ENCODE peak calls at places on chromosomes 7 and 10, in nine cellular contexts. One of them, this sample, is unnamed.
A peak's percentile ranks its signal among the peaks of the same experiment; 100 is the strongest.

GRCh38 chr10:58672855-58673254 is 160.2 kb downstream of the BICC1 start:
- DNase-seq in GM12892: no peak
- DNase-seq in heart left ventricle: no peak
- DNase-seq in NB4: no peak
- DNase-seq in thyroid gland: no peak
- DNase-seq in stomach: no peak
- DNase-seq in breast epithelium: no peak
- DNase-seq in HCT116: no peak
- DNase-seq in upper lobe of left lung: no peak
- DNase-seq in this sample: no peak

GRCh38 chr10:89793649-89794254 is 92.4 kb downstream of the KIF20B start:
- DNase-seq in upper lobe of left lung: no peak
- DNase-seq in GM12892: no peak
- DNase-seq in stomach: no peak
- DNase-seq in heart left ventricle: no peak
- DNase-seq in thyroid gland: peak; percentile 8
- DNase-seq in breast epithelium: no peak
- DNase-seq in NB4: peak; percentile 74
- DNase-seq in HCT116: peak; percentile 73
- DNase-seq in this sample: peak; percentile 75

GRCh38 chr7:99177165-99177564 is 30.8 kb downstream of the KPNA7 start:
- DNase-seq in heart left ventricle: no peak
- DNase-seq in HCT116: no peak
- DNase-seq in GM12892: no peak
- DNase-seq in thyroid gland: no peak
- DNase-seq in stomach: no peak
- DNase-seq in NB4: no peak
- DNase-seq in breast epithelium: no peak
- DNase-seq in upper lobe of left lung: no peak
- DNase-seq in this sample: no peak

GRCh38 chr10:62380002-62380401 is 5.8 kb downstream of the ZNF365 start:
- DNase-seq in stomach: no peak
- DNase-seq in heart left ventricle: no peak
- DNase-seq in breast epithelium: no peak
- DNase-seq in HCT116: peak; percentile 60
- DNase-seq in thyroid gland: no peak
- DNase-seq in NB4: no peak
- DNase-seq in GM12892: no peak
- DNase-seq in upper lobe of left lung: no peak
- DNase-seq in this sample: no peak

GRCh38 chr7:27179503-27180430 is 5.3 kb downstream of the HOXA11 start:
- DNase-seq in HCT116: no peak
- DNase-seq in stomach: peak; percentile 47
- DNase-seq in heart left ventricle: no peak
- DNase-seq in upper lobe of left lung: peak; percentile 93
- DNase-seq in GM12892: peak; percentile 66
- DNase-seq in thyroid gland: peak; percentile 34
- DNase-seq in breast epithelium: peak; percentile 56
- DNase-seq in NB4: peak; percentile 89
- DNase-seq in this sample: peak; percentile 58

GRCh38 chr7:108358553-108358952 is 97.7 kb downstream of the NRCAM start:
- DNase-seq in HCT116: no peak
- DNase-seq in NB4: no peak
- DNase-seq in upper lobe of left lung: no peak
- DNase-seq in GM12892: no peak
- DNase-seq in stomach: no peak
- DNase-seq in breast epithelium: no peak
- DNase-seq in thyroid gland: no peak
- DNase-seq in heart left ventricle: no peak
- DNase-seq in this sample: no peak

GRCh38 chr10:21172774-21173432 is 275.8 kb upstream of the NEBL start:
- DNase-seq in HCT116: no peak
- DNase-seq in heart left ventricle: peak; percentile 30
- DNase-seq in upper lobe of left lung: peak; percentile 86
- DNase-seq in GM12892: peak; percentile 13
- DNase-seq in breast epithelium: peak; percentile 54
- DNase-seq in NB4: no peak
- DNase-seq in stomach: peak; percentile 32
- DNase-seq in thyroid gland: peak; percentile 50
- DNase-seq in this sample: no peak

GRCh38 chr10:101453791-101454718 is 100.1 kb downstream of the BTRC start:
- DNase-seq in thyroid gland: no peak
- DNase-seq in heart left ventricle: no peak
- DNase-seq in upper lobe of left lung: no peak
- DNase-seq in stomach: no peak
- DNase-seq in GM12892: no peak
- DNase-seq in HCT116: no peak
- DNase-seq in NB4: peak; percentile 88
- DNase-seq in breast epithelium: no peak
- DNase-seq in this sample: peak; percentile 84

GRCh38 chr10:131899695-131900349 is 986 bp upstream of the PPP2R2D start:
- DNase-seq in stomach: no peak
- DNase-seq in NB4: peak; percentile 75
- DNase-seq in thyroid gland: no peak
- DNase-seq in HCT116: no peak
- DNase-seq in breast epithelium: no peak
- DNase-seq in heart left ventricle: no peak
- DNase-seq in GM12892: no peak
- DNase-seq in upper lobe of left lung: no peak
- DNase-seq in this sample: peak; percentile 51

GRCh38 chr7:47327306-47327697 is 254.6 kb downstream of the TNS3 start:
- DNase-seq in thyroid gland: peak; percentile 50
- DNase-seq in NB4: no peak
- DNase-seq in upper lobe of left lung: peak; percentile 29
- DNase-seq in heart left ventricle: no peak
- DNase-seq in HCT116: no peak
- DNase-seq in GM12892: no peak
- DNase-seq in breast epithelium: no peak
- DNase-seq in stomach: no peak
- DNase-seq in this sample: no peak

DNA sequence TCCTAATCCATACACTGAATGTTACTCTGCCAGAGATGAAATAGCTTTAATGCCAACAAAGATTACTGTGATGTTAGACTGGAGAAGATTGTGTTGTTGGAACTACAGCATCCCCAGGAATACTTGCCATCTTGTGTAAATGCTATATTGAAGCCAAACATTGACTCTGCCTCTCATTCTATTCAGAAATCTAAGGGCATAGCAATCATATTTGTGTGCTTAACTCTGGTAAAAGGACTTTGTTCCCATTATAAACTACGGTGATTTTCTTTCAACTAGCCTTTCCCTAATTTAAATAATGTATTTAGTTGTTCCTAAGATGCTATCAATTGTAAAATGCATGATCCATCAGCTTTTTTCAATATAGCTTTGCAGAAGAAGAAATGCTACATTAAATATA is 498.4 kb upstream of the LRRN3 start:
- DNase-seq in stomach: no peak
- DNase-seq in heart left ventricle: no peak
- DNase-seq in NB4: no peak
- DNase-seq in upper lobe of left lung: no peak
- DNase-seq in GM12892: no peak
- DNase-seq in breast epithelium: no peak
- DNase-seq in thyroid gland: no peak
- DNase-seq in HCT116: no peak
- DNase-seq in this sample: no peak
- TF ChIP-seq POLR2A in stomach: no peak
- TF ChIP-seq POLR2A in heart left ventricle: no peak
- TF ChIP-seq POLR2A in NB4: no peak
- TF ChIP-seq POLR2A in upper lobe of left lung: no peak
- TF ChIP-seq POLR2A in GM12892: no peak
- TF ChIP-seq POLR2A in breast epithelium: no peak
- TF ChIP-seq POLR2A in thyroid gland: no peak
- TF ChIP-seq POLR2A in HCT116: no peak
- TF ChIP-seq POLR2A in this sample: no peak

DNA sequence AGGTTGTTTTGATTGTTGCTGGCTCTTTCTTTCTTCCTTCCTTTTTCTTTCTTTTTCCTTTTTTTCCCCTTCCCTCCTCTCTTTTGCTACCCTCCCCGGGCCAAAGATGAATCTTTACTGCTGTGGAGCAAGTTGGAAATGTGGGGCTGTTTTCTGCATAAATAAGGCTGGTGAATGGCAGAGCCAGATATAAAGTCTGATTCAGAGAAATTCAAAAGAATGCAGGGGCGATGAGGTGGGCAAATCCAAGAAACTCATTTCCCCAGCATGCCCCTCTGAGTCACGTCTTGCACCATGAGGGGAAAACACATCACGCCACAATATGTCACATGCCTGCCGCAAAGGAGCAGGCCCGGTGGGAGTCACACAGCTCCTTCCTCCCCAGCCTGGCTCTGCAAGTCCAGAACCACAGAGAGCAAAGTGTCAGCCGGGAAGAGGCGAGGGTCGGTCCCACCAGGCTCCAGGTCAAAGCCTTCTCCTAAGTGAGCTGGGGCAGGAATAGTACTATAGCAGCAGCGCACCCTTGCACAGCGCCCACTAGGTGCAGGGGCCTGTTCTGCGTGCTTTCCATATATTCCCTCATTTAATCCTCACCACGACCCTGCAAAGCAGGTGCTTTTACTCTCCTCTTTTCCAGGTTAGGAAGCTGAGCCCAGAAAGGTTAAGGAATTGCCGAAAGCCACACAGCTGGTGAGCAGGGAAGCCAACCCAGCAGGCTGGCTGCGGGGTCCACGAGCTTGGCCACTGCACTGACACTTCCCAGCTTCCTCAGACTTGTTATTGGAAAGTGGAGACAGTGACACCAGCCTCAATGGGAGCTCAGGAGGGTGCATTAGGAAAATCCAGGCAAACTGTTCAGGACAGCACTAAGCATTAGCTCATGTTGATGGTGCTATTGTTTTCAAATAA is 94.1 kb upstream of the ZMIZ1 start:
- DNase-seq in heart left ventricle: peak; percentile 66
- DNase-seq in NB4: peak; percentile 93
- DNase-seq in stomach: peak; percentile 52
- DNase-seq in GM12892: no peak
- DNase-seq in upper lobe of left lung: no peak
- DNase-seq in thyroid gland: peak; percentile 41
- DNase-seq in HCT116: peak; percentile 47
- DNase-seq in breast epithelium: no peak
- DNase-seq in this sample: peak; percentile 78
- TF ChIP-seq POLR2A in heart left ventricle: no peak
- TF ChIP-seq POLR2A in NB4: peak; percentile 21
- TF ChIP-seq POLR2A in stomach: no peak
- TF ChIP-seq POLR2A in GM12892: no peak
- TF ChIP-seq POLR2A in upper lobe of left lung: peak; percentile 70
- TF ChIP-seq POLR2A in thyroid gland: no peak
- TF ChIP-seq POLR2A in HCT116: peak; percentile 13
- TF ChIP-seq POLR2A in breast epithelium: no peak
- TF ChIP-seq POLR2A in this sample: no peak

DNA sequence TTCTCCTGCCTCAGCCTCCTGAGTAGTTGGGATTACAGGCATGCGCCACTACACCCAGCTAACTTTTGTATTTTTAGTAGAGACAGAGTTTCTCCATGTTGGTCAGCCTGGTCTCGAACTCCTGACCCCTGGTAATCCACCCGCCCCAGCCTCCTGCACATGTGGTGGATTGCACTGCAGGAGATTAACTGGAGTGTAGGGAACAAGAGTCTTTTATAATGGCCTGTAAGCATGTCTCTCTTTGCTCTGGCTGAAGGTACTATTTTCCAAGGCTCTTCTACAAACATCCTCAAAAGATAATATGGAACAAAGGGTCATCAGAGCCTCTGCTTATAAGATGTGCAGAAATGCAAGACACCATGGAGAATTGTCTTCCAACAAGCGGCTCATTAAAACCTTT is 3.2 kb downstream of the TOMM7 start:
- DNase-seq in upper lobe of left lung: no peak
- DNase-seq in NB4: no peak
- DNase-seq in breast epithelium: no peak
- DNase-seq in heart left ventricle: no peak
- DNase-seq in HCT116: no peak
- DNase-seq in GM12892: no peak
- DNase-seq in stomach: no peak
- DNase-seq in thyroid gland: no peak
- DNase-seq in this sample: no peak
- TF ChIP-seq POLR2A in upper lobe of left lung: no peak
- TF ChIP-seq POLR2A in NB4: no peak
- TF ChIP-seq POLR2A in breast epithelium: no peak
- TF ChIP-seq POLR2A in heart left ventricle: no peak
- TF ChIP-seq POLR2A in HCT116: no peak
- TF ChIP-seq POLR2A in GM12892: no peak
- TF ChIP-seq POLR2A in stomach: no peak
- TF ChIP-seq POLR2A in thyroid gland: no peak
- TF ChIP-seq POLR2A in this sample: no peak

DNA sequence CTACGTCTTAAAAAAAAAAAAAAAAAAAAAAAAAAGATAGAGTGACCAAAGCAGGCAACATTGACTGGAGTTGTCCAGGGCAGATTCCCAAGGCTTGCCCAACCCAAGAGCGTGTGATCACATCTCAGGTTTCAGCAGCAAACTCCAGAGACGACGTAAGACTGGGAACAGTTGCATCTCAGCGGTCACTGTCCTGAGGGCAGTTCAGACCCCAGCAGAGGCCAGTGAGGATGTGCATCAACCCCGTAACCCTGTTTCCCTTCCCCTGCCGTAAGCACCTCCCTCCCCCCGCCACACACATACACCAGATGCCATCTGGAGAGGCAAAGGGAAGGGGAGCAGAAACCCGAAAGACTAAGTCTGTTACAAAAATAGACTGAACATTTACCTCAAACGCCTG is 19.3 kb upstream of the TOMM7 start:
- DNase-seq in stomach: no peak
- DNase-seq in HCT116: no peak
- DNase-seq in breast epithelium: no peak
- DNase-seq in heart left ventricle: no peak
- DNase-seq in upper lobe of left lung: no peak
- DNase-seq in NB4: no peak
- DNase-seq in thyroid gland: peak; percentile 6
- DNase-seq in GM12892: no peak
- DNase-seq in this sample: no peak
- TF ChIP-seq POLR2A in stomach: no peak
- TF ChIP-seq POLR2A in HCT116: no peak
- TF ChIP-seq POLR2A in breast epithelium: no peak
- TF ChIP-seq POLR2A in heart left ventricle: no peak
- TF ChIP-seq POLR2A in upper lobe of left lung: no peak
- TF ChIP-seq POLR2A in NB4: no peak
- TF ChIP-seq POLR2A in thyroid gland: no peak
- TF ChIP-seq POLR2A in GM12892: no peak
- TF ChIP-seq POLR2A in this sample: no peak

This sample was measured in erythroblast.